ENCODE peak calls at places on chromosome 5, in eight cellular contexts. J, B, Y, O, I, E, Z and X are unnamed samples.

GRCh38 chr5:176436641-176437040 is 11.5 kb upstream of the FAF2 start:
- DNase-seq in J (no peak), O (no peak), Y (no peak), E (no peak), I (no peak), B (no peak), Z (peak), X (no peak)

GRCh38 chr5:103347729-103348128 is 89.2 kb downstream of the MACIR start:
- DNase-seq in O (no peak), B (no peak), J (no peak), I (no peak), Y (no peak), E (no peak), Z (no peak), X (no peak)

GRCh38 chr5:79878721-79879336 is 112.2 kb downstream of the MTX3 start:
- DNase-seq in Y (no peak), B (no peak), E (no peak), Z (peak), I (peak), J (no peak), O (no peak), X (no peak)

GRCh38 chr5:176740131-176740701 is 70.1 kb upstream of the UNC5A start:
- DNase-seq in E (no peak), O (no peak), Y (no peak), I (no peak), Z (no peak), B (no peak), J (no peak), X (no peak)

GRCh38 chr5:15702102-15702501 is 202.1 kb downstream of the FBXL7 start:
- DNase-seq in I (no peak), B (no peak), J (no peak), Y (no peak), Z (no peak), E (no peak), O (no peak), X (no peak)

GRCh38 chr5:14595189-14595588 is 13.6 kb downstream of the OTULINL start:
- DNase-seq in O (no peak), J (no peak), B (no peak), E (no peak), Y (no peak), I (peak), Z (peak), X (no peak)

GRCh38 chr5:159353661-159354252 is 23.5 kb upstream of the IL12B start:
- DNase-seq in O (no peak), I (no peak), Y (no peak), B (no peak), Z (no peak), E (no peak), J (no peak), X (no peak)

GRCh38 chr5:154112255-154112654 is 73.5 kb downstream of the MFAP3 start:
- DNase-seq in Z (no peak), E (no peak), J (no peak), O (no peak), Y (no peak), I (no peak), B (no peak), X (no peak)

GRCh38 chr5:66810747-66811355 is 214.7 kb downstream of the MAST4 start:
- DNase-seq in Y (no peak), Z (no peak), J (no peak), O (no peak), B (no peak), I (no peak), E (no peak), X (no peak)

GRCh38 chr5:448061-448765 is 5.2 kb downstream of the EXOC3 start:
- DNase-seq in J (peak), E (no peak), Z (no peak), Y (peak), I (no peak), O (peak), B (peak), X (no peak)

GRCh38 chr5:132854301-132854700 is 12.0 kb downstream of the GDF9 start:
- DNase-seq in Z (no peak), E (no peak), O (no peak), B (no peak), J (no peak), I (no peak), Y (no peak), X (no peak)

GRCh38 chr5:53434566-53434965 is 45.9 kb upstream of the FST start:
- DNase-seq in J (no peak), O (no peak), Z (no peak), Y (no peak), B (no peak), I (no peak), E (no peak), X (no peak)

GRCh38 chr5:133247881-133248642 is 196.2 kb downstream of the HSPA4 start:
- DNase-seq in Y (no peak), Z (no peak), B (no peak), E (no peak), O (peak), I (peak), J (peak), X (no peak)

GRCh38 chr5:115271295-115272060 is 8.8 kb upstream of the PGGT1B start:
- DNase-seq in E (no peak), Y (no peak), O (no peak), J (no peak), I (no peak), Z (peak), B (no peak), X (no peak)

GRCh38 chr5:172659909-172660628 is 19.0 kb downstream of the NEURL1B start:
- DNase-seq in Z (peak), J (peak), B (peak), O (peak), Y (peak), E (no peak), I (peak), X (peak)

GRCh38 chr5:153508700-153509099 is 18.2 kb downstream of the GRIA1 start:
- DNase-seq in I (no peak), B (no peak), E (no peak), O (no peak), Z (no peak), Y (no peak), J (no peak), X (no peak)

GRCh38 chr5:93929146-93929545 is 187.7 kb upstream of the POU5F2 start:
- DNase-seq in J (no peak), E (no peak), I (no peak), O (no peak), Y (no peak), Z (no peak), B (no peak), X (no peak)

GRCh38 chr5:1445313-1445894 is at the start of gene SLC6A3:
- DNase-seq in J (peak), I (peak), E (peak), B (peak), Z (no peak), O (peak), Y (no peak), X (no peak)

GRCh38 chr5:140364472-140364765 is 4.4 kb downstream of the SLC4A9 start:
- DNase-seq in J (no peak), I (no peak), Y (no peak), O (no peak), B (no peak), Z (no peak), E (no peak), X (no peak)

GRCh38 chr5:179154991-179155955 is 95.1 kb downstream of the ZNF354C start:
- DNase-seq in O (no peak), B (peak), Z (peak), Y (no peak), I (no peak), E (no peak), J (peak), X (no peak)

GRCh38 chr5:41071975-41072374 is 833 bp upstream of the MROH2B start:
- DNase-seq in J (no peak), B (no peak), E (no peak), Z (no peak), O (no peak), Y (no peak), I (no peak), X (no peak)

GRCh38 chr5:55936100-55936693 is 58.6 kb downstream of the IL6ST start:
- DNase-seq in O (peak), Y (peak), B (peak), Z (peak), J (peak), I (peak), E (peak), X (peak)

GRCh38 chr5:79753087-79753486 is 63.5 kb downstream of the CMYA5 start:
- DNase-seq in Z (no peak), B (no peak), E (no peak), I (no peak), Y (peak), J (no peak), O (no peak), X (no peak)

GRCh38 chr5:58266402-58266801 is 193.5 kb downstream of the PLK2 start:
- DNase-seq in E (no peak), O (no peak), J (no peak), Y (no peak), Z (no peak), B (no peak), I (no peak), X (no peak)

GRCh38 chr5:68194405-68194804 is 21.2 kb upstream of the PIK3R1 start:
- DNase-seq in O (no peak), J (no peak), I (no peak), Y (no peak), Z (no peak), E (no peak), B (no peak), X (no peak)

GRCh38 chr5:112142769-112143270 is 276.3 kb downstream of the EPB41L4A start:
- DNase-seq in I (no peak), O (no peak), B (no peak), Z (no peak), J (peak), E (no peak), Y (no peak), X (no peak)

GRCh38 chr5:154583545-154584168 is 105.6 kb upstream of the HAND1 start:
- DNase-seq in I (peak), J (no peak), Z (no peak), Y (no peak), E (no peak), O (no peak), B (no peak), X (no peak)

GRCh38 chr5:149386166-149386565 is 7.1 kb upstream of the IL17B start:
- DNase-seq in J (no peak), E (no peak), I (no peak), Y (no peak), O (no peak), Z (no peak), B (no peak), X (no peak)

GRCh38 chr5:1168751-1169607 is 32.4 kb upstream of the SLC6A19 start:
- DNase-seq in I (no peak), Y (no peak), Z (no peak), J (peak), O (no peak), E (no peak), B (peak), X (no peak)

GRCh38 chr5:150078802-150079654 is 7.3 kb downstream of the CSF1R start:
- DNase-seq in Z (no peak), Y (no peak), I (no peak), B (no peak), E (no peak), J (no peak), O (peak), X (peak)

GRCh38 chr5:134968055-134968454 is 348 bp downstream of the CATSPER3 start:
- DNase-seq in J (no peak), E (no peak), B (no peak), Y (no peak), O (no peak), I (no peak), Z (no peak), X (no peak)

GRCh38 chr5:149358294-149358651 is 427 bp downstream of the PCYOX1L start:
- DNase-seq in E (peak), I (peak), Z (peak), Y (peak), J (peak), O (peak), B (peak), X (no peak)